ENCODE peak calls at places on chromosome 2, in seven cellular contexts. F, L, W, E, J, I and H are unnamed samples.

GRCh38 chr2:202038471-202039277 is 5.0 kb downstream of the FZD7 start:
- DNase-seq in J (peak; percentile 33), L (peak; percentile 65), E (no peak), W (peak; percentile 53), I (no peak), F (no peak), H (no peak)

GRCh38 chr2:225428360-225428759 is 28.9 kb downstream of the NYAP2 start:
- DNase-seq in L (no peak), E (no peak), J (no peak), W (no peak), I (no peak), F (no peak), H (no peak)

GRCh38 chr2:235495373-235496238 is 1.8 kb downstream of the AGAP1 start:
- DNase-seq in I (no peak), L (peak; percentile 34), F (no peak), E (no peak), J (peak; percentile 38), W (no peak), H (no peak)

GRCh38 chr2:171383141-171383540 is 50.6 kb downstream of the METTL8 start:
- DNase-seq in F (peak; percentile 2), I (no peak), E (no peak), W (no peak), L (no peak), J (peak; percentile 29), H (no peak)

GRCh38 chr2:29304399-29304798 is 189.2 kb downstream of the CLIP4 start:
- DNase-seq in L (peak; percentile 43), J (peak; percentile 38), E (no peak), W (no peak), F (no peak), I (no peak), H (no peak)

GRCh38 chr2:167944825-167945659 is 302.4 kb downstream of the STK39 start:
- DNase-seq in E (no peak), L (peak; percentile 36), F (peak; percentile 39), W (peak; percentile 38), J (peak; percentile 35), I (no peak), H (no peak)

GRCh38 chr2:137493261-137493660 is 471.0 kb upstream of the HNMT start:
- DNase-seq in W (no peak), J (no peak), F (no peak), E (no peak), L (no peak), I (no peak), H (no peak)

GRCh38 chr2:12636837-12637581 is 79.7 kb upstream of the TRIB2 start:
- DNase-seq in W (peak; percentile 5), L (peak; percentile 18), E (no peak), J (no peak), I (no peak), F (peak; percentile 58), H (peak; percentile 15)

GRCh38 chr2:241015439-241015838 is 17.0 kb downstream of the SNED1 start:
- DNase-seq in L (no peak), I (no peak), E (peak; percentile 27), J (no peak), F (no peak), W (no peak), H (no peak)

GRCh38 chr2:124001681-124002080 is 23.4 kb upstream of the CNTNAP5 start:
- DNase-seq in J (peak; percentile 15), F (no peak), I (no peak), E (no peak), L (no peak), W (no peak), H (no peak)

GRCh38 chr2:68565858-68566257 is 77.5 kb upstream of the PROKR1 start:
- DNase-seq in I (no peak), J (peak; percentile 87), L (peak; percentile 34), E (no peak), F (peak; percentile 44), W (peak; percentile 27), H (no peak)

GRCh38 chr2:189037518-189037917 is 63.3 kb downstream of the COL3A1 start:
- DNase-seq in F (peak; percentile 59), W (no peak), E (no peak), L (peak; percentile 68), I (no peak), J (peak; percentile 80), H (peak; percentile 76)

GRCh38 chr2:190215620-190216019 is 104.0 kb downstream of the HIBCH start:
- DNase-seq in W (no peak), J (no peak), E (no peak), L (peak; percentile 9), F (peak; percentile 17), I (no peak), H (no peak)

GRCh38 chr2:160062283-160063005 is at the start of gene PLA2R1:
- DNase-seq in I (no peak), W (no peak), L (peak; percentile 64), F (peak; percentile 47), J (peak; percentile 60), E (peak; percentile 82), H (peak; percentile 47)

GRCh38 chr2:100365434-100365833 is 43.1 kb upstream of the LONRF2 start:
- DNase-seq in F (peak; percentile 90), J (peak; percentile 87), I (no peak), L (peak; percentile 71), W (peak; percentile 48), E (no peak), H (peak; percentile 58)

GRCh38 chr2:8534386-8534728 is 147.5 kb upstream of the ID2 start:
- DNase-seq in I (no peak), L (no peak), W (no peak), F (no peak), E (no peak), J (no peak), H (no peak)

GRCh38 chr2:16629770-16630169 is 35.9 kb downstream of the CYRIA start:
- DNase-seq in W (no peak), J (no peak), L (no peak), E (no peak), I (no peak), F (no peak), H (no peak)
- H3K4me3 ChIP-seq in W (no peak overlapping the region), J (no peak overlapping the region), L (no peak overlapping the region), E (no peak overlapping the region), I (no peak overlapping the region), F (no peak overlapping the region), H (no peak overlapping the region)

GRCh38 chr2:10327896-10328666 is 25.4 kb downstream of the HPCAL1 start:
- DNase-seq in J (peak; percentile 65), F (no peak), E (no peak), I (peak; percentile 25), W (no peak), L (no peak), H (no peak)
- H3K4me3 ChIP-seq in J (no peak overlapping the region), F (no peak overlapping the region), E (no peak overlapping the region), I (no peak overlapping the region), W (no peak overlapping the region), L (no peak overlapping the region), H (no peak overlapping the region)

DNA sequence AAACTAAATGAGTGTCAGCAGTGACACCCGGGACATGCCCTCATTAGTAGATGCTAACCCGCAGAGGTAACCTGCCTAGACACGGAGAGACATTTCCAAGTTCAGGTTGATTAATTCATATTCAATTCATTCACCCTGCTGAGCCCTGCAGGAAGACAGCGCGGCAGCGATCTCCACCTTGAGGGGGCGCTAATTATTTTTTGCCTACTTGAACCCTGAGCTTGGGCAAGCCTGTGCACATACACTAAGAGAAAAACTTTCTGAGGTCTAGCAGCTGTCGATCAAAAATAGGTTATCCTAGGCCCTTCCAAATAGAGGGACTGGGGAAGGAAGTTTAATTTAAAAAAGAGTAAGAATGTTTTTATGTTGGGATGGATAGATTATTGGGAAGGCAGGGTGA is 1.3 kb upstream of the LYPD6 start:
- DNase-seq in E (no peak), L (peak; percentile 17), I (no peak), F (no peak), J (peak; percentile 14), W (no peak), H (no peak)
- H3K4me3 ChIP-seq in E (peak overlapping the region; percentile 68), L (peak overlapping the region; percentile 77), I (no peak overlapping the region), F (no peak overlapping the region), J (peak overlapping the region; percentile 92), W (peak overlapping the region; percentile 59), H (no peak overlapping the region)

GRCh38 chr2:143140864-143141637 is 11.8 kb downstream of the ARHGAP15 start:
- DNase-seq in J (no peak), L (no peak), W (no peak), I (no peak), E (no peak), F (no peak), H (no peak)

GRCh38 chr2:143145056-143145455 is 15.8 kb downstream of the ARHGAP15 start:
- DNase-seq in E (no peak), W (no peak), L (no peak), I (no peak), F (no peak), J (no peak), H (no peak)

DNA sequence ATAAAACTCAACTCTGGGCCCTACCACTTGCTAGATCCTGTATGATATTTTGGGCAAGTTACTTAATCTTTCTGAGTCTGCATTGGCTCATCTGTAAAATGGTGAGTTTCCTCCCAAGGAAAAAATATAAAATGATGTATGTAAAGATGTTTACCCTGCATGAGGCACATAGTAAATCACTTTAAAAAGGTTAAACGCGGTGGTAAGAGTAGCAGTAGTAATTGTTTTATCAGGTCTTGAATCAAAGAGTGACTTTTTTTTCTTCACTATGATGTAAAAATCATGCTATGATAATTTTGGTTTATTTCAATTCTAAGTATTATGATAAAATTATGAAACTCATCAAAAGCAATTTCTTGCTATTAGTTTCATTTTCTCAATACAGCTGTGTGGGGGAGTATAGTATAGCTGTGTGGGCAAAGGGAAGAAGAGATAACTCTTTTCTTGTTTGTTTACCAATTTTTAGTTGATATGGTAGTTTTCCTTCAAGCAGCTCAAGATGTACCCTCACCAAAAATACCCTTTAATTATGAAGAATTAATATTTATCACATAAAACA is 10.7 kb downstream of the ARHGAP15 start:
- DNase-seq in F (no peak), J (no peak), I (no peak), E (no peak), W (no peak), L (no peak), H (no peak)
- H3K4me3 ChIP-seq in F (no peak overlapping the region), J (no peak overlapping the region), I (peak overlapping the region; percentile 3), E (no peak overlapping the region), W (no peak overlapping the region), L (no peak overlapping the region), H (no peak overlapping the region)

GRCh38 chr2:74379851-74380789 is at the start of gene DCTN1:
- DNase-seq in J (no peak), E (peak; percentile 74), I (no peak), F (peak; percentile 67), L (peak; percentile 90), W (peak; percentile 69), H (peak; percentile 74)
- H3K4me3 ChIP-seq in J (no peak within 1 kb of the TSS), E (peak within 1 kb of the TSS; percentile 45), I (no peak within 1 kb of the TSS), F (peak within 1 kb of the TSS; percentile 54), L (peak within 1 kb of the TSS; percentile 74), W (peak within 1 kb of the TSS; percentile 49), H (peak within 1 kb of the TSS; percentile 71)

GRCh38 chr2:176156959-176157498 is at the start of gene HOXD3:
- DNase-seq in W (no peak), L (peak; percentile 58), F (no peak), I (no peak), E (no peak), J (no peak), H (peak; percentile 39)
- H3K4me3 ChIP-seq in W (peak within 1 kb of the TSS; percentile 12), L (peak within 1 kb of the TSS; percentile 84), F (no peak within 1 kb of the TSS), I (no peak within 1 kb of the TSS), E (peak within 1 kb of the TSS; percentile 24), J (no peak within 1 kb of the TSS), H (peak within 1 kb of the TSS; percentile 58)